ENCODE peak calls at places on chromosomes 4 and X, in nine cellular contexts. Q is H7, W is aorta, R is mammary epithelial cell, V is breast epithelium, C is foreskin fibroblast, H is AG10803, K is fibroblast of villous mesenchyme, J is heart right ventricle. L is an unnamed sample.

GRCh38 chrX:133068461-133068860 is 28.4 kb downstream of the USP26 start:
- DNase-seq in C (no peak), W (no peak), R (no peak), J (no peak), V (no peak), H (no peak), Q (no peak), K (no peak), L (no peak)

GRCh38 chr4:78710536-78710935 is 65.6 kb upstream of the BMP2K start:
- DNase-seq in H (peak; percentile 62), C (peak; percentile 86), W (no peak), V (no peak), R (peak; percentile 89), K (no peak), J (no peak), Q (no peak), L (no peak)

GRCh38 chrX:107542500-107542899 is 85.8 kb upstream of the PRPS1 start:
- DNase-seq in V (no peak), R (peak; percentile 31), J (no peak), W (no peak), Q (peak; percentile 27), K (no peak), C (peak; percentile 37), H (peak; percentile 21), L (peak; percentile 30)

GRCh38 chr4:98659741-98660507 is 1.5 kb upstream of the TSPAN5 start:
- DNase-seq in J (no peak), W (no peak), V (no peak), R (peak; percentile 48), H (peak; percentile 46), K (peak; percentile 65), Q (no peak), C (peak; percentile 56), L (peak; percentile 61)

GRCh38 chrX:23333842-23334535 is 660 bp upstream of the PTCHD1 start:
- DNase-seq in R (no peak), W (peak; percentile 78), Q (peak; percentile 86), H (no peak), J (no peak), C (peak; percentile 4), V (no peak), K (no peak), L (peak; percentile 67)

GRCh38 chrX:19195243-19195610 is 73.0 kb upstream of the ADGRG2 start:
- DNase-seq in H (no peak), K (no peak), R (no peak), Q (no peak), V (no peak), W (no peak), C (no peak), J (no peak), L (peak; percentile 44)

GRCh38 chr4:156767911-156768415 is 203.6 kb downstream of the PDGFC start:
- DNase-seq in W (no peak), H (no peak), J (no peak), V (no peak), Q (no peak), R (no peak), K (no peak), C (no peak), L (no peak)

GRCh38 chrX:150569155-150569477 is 695 bp downstream of the MTM1 start:
- DNase-seq in Q (no peak), C (no peak), W (no peak), R (peak; percentile 43), V (no peak), H (peak; percentile 35), K (peak; percentile 44), J (peak; percentile 33), L (peak; percentile 46)

GRCh38 chrX:109732319-109732779 is 708 bp downstream of the ACSL4 start:
- DNase-seq in J (no peak), K (peak; percentile 40), W (no peak), H (peak; percentile 36), Q (no peak), C (peak; percentile 63), V (no peak), R (peak; percentile 39), L (peak; percentile 8)

GRCh38 chr4:69831646-69832325 is 28.2 kb downstream of the SULT1E1 start:
- DNase-seq in W (no peak), V (no peak), C (no peak), Q (no peak), R (no peak), J (peak; percentile 13), K (no peak), H (no peak), L (peak; percentile 28)

GRCh38 chrX:1466971-1467561 is 14.4 kb upstream of the ASMTL start:
- DNase-seq in K (no peak), C (no peak), W (peak; percentile 73), R (no peak), H (no peak), Q (no peak), V (peak; percentile 16), J (no peak), L (no peak)

GRCh38 chr4:38533024-38533556 is 130.9 kb upstream of the KLF3 start:
- DNase-seq in J (no peak), H (no peak), V (no peak), R (no peak), C (no peak), W (no peak), Q (no peak), K (no peak), L (no peak)

GRCh38 chrX:34875204-34875603 is 67.4 kb upstream of the FAM47B start:
- DNase-seq in J (no peak), V (no peak), Q (no peak), H (peak; percentile 74), K (peak; percentile 51), C (peak; percentile 77), W (no peak), R (peak; percentile 73), L (no peak)

GRCh38 chrX:39731735-39732134 is 366.0 kb downstream of the BCOR start:
- DNase-seq in H (no peak), Q (no peak), J (no peak), V (no peak), R (no peak), C (no peak), W (no peak), K (no peak), L (no peak)

GRCh38 chrX:39729834-39730670 is 367.7 kb downstream of the BCOR start:
- DNase-seq in H (no peak), J (no peak), R (no peak), C (no peak), K (no peak), Q (peak; percentile 86), W (no peak), V (no peak), L (peak; percentile 38)

GRCh38 chrX:39731390-39731680 is 366.4 kb downstream of the BCOR start:
- DNase-seq in Q (no peak), J (no peak), H (no peak), W (no peak), K (no peak), R (no peak), C (no peak), V (no peak), L (no peak)

GRCh38 chrX:39728852-39729587 is 368.7 kb downstream of the BCOR start:
- DNase-seq in H (no peak), R (no peak), C (no peak), V (no peak), J (no peak), Q (no peak), K (no peak), W (no peak), L (no peak)

GRCh38 chrX:39730671-39731389 is 366.9 kb downstream of the BCOR start:
- DNase-seq in C (peak; percentile 79), V (peak; percentile 48), R (peak; percentile 31), Q (peak; percentile 90), H (peak; percentile 90), W (peak; percentile 88), J (peak; percentile 59), K (peak; percentile 94), L (peak; percentile 88)
- H3K4me3 ChIP-seq in C (no peak overlapping the region), V (no peak overlapping the region), R (no peak overlapping the region), Q (no peak overlapping the region), H (no peak overlapping the region), W (no peak overlapping the region), J (no peak overlapping the region), K (no peak overlapping the region), L (no peak overlapping the region)

GRCh38 chrX:118350221-118350620 is 4.3 kb downstream of the WDR44 start:
- DNase-seq in V (no peak), R (no peak), Q (no peak), K (peak; percentile 56), J (no peak), H (peak; percentile 24), C (peak; percentile 47), W (no peak), L (no peak)
- H3K4me3 ChIP-seq in V (no peak overlapping the region), R (no peak overlapping the region), Q (no peak overlapping the region), K (peak overlapping the region; percentile 35), J (no peak overlapping the region), H (peak overlapping the region; percentile 33), C (peak overlapping the region; percentile 33), W (peak overlapping the region; percentile 18), L (no peak overlapping the region)

DNA sequence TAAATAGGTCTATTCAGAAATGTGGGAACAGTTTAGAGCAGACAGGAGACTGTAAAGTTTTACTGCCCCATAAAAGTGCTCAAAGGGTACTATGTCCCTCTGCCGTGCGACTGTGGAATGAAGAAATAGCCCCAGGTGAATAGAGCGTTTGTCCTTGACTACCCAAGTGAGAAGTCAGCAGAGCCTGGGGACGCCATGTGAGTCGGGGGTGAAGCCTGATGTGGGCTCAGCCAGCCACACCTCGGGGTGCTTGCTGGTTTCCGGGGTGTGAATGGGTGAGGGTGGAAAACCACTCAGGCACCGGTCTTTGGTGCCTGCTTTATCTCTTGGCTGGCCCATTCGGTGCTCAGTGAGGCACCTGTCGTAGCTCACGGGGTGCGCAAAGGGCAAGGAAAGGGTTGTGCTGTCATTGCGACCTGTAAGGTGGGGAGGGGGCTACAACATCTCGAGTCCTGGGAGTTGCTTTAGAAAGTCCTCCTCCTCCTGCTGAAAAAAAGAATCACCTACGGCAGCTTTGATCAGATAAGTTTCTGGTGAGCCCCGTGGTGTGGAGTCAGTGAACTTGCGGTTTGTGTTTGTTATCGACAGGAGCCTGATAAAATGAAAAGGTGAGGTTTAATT is 895 bp downstream of the TRIM2 start:
- DNase-seq in C (no peak), R (no peak), H (no peak), V (no peak), W (no peak), J (no peak), Q (peak; percentile 19), K (peak; percentile 44), L (peak; percentile 80)
- H3K4me3 ChIP-seq in C (peak overlapping the region; percentile 45), R (no peak overlapping the region), H (no peak overlapping the region), V (no peak overlapping the region), W (no peak overlapping the region), J (peak overlapping the region; percentile 44), Q (peak overlapping the region; percentile 43), K (peak overlapping the region; percentile 29), L (peak overlapping the region; percentile 25)

GRCh38 chr4:106584590-106584989 is 216.0 kb upstream of the GIMD1 start:
- DNase-seq in C (peak; percentile 38), K (peak; percentile 43), H (peak; percentile 77), Q (no peak), W (no peak), V (no peak), R (no peak), J (no peak), L (no peak)
- H3K4me3 ChIP-seq in C (no peak overlapping the region), K (no peak overlapping the region), H (no peak overlapping the region), Q (no peak overlapping the region), W (no peak overlapping the region), V (no peak overlapping the region), R (no peak overlapping the region), J (no peak overlapping the region), L (no peak overlapping the region)